ENCODE peak calls at places on chromosomes 12 and 14, in seven cellular contexts. One of them, this sample, is unnamed.

GRCh38 chr12:55697686-55698085 is 10.0 kb downstream of the ITGA7 start:
- DNase-seq in keratinocyte: no peak
- DNase-seq in brain microvascular endothelial cell: no peak
- DNase-seq in AG09319: no peak
- DNase-seq in tibial artery: no peak
- DNase-seq in right lobe of liver: peak; percentile 25
- DNase-seq in nephron progenitor cell: no peak
- DNase-seq in this sample: no peak

GRCh38 chr12:57171668-57172067 is 24.2 kb upstream of the LRP1-AS start:
- DNase-seq in keratinocyte: peak; percentile 19
- DNase-seq in brain microvascular endothelial cell: no peak
- DNase-seq in AG09319: no peak
- DNase-seq in tibial artery: peak; percentile 58
- DNase-seq in right lobe of liver: no peak
- DNase-seq in nephron progenitor cell: no peak
- DNase-seq in this sample: no peak

GRCh38 chr12:46165191-46165590 is 103.7 kb downstream of the SLC38A1 start:
- DNase-seq in keratinocyte: no peak
- DNase-seq in brain microvascular endothelial cell: no peak
- DNase-seq in AG09319: no peak
- DNase-seq in tibial artery: no peak
- DNase-seq in right lobe of liver: no peak
- DNase-seq in nephron progenitor cell: no peak
- DNase-seq in this sample: no peak

GRCh38 chr12:67795235-67795634 is 146.7 kb downstream of the DYRK2 start:
- DNase-seq in keratinocyte: no peak
- DNase-seq in brain microvascular endothelial cell: peak; percentile 11
- DNase-seq in AG09319: no peak
- DNase-seq in tibial artery: no peak
- DNase-seq in right lobe of liver: no peak
- DNase-seq in nephron progenitor cell: no peak
- DNase-seq in this sample: no peak

GRCh38 chr14:50403433-50403832 is 6.8 kb upstream of the CDKL1 start:
- DNase-seq in keratinocyte: no peak
- DNase-seq in brain microvascular endothelial cell: no peak
- DNase-seq in AG09319: no peak
- DNase-seq in tibial artery: no peak
- DNase-seq in right lobe of liver: no peak
- DNase-seq in nephron progenitor cell: no peak
- DNase-seq in this sample: no peak

GRCh38 chr12:104134882-104135281 is 3.1 kb downstream of the NFYB start:
- DNase-seq in keratinocyte: no peak
- DNase-seq in brain microvascular endothelial cell: no peak
- DNase-seq in AG09319: no peak
- DNase-seq in tibial artery: no peak
- DNase-seq in right lobe of liver: no peak
- DNase-seq in nephron progenitor cell: no peak
- DNase-seq in this sample: no peak

GRCh38 chr14:89955418-89956293 is at the start of gene TDP1:
- DNase-seq in keratinocyte: peak; percentile 91
- DNase-seq in brain microvascular endothelial cell: peak; percentile 92
- DNase-seq in AG09319: peak; percentile 88
- DNase-seq in tibial artery: peak; percentile 94
- DNase-seq in right lobe of liver: peak; percentile 98
- DNase-seq in nephron progenitor cell: peak; percentile 98
- DNase-seq in this sample: peak; percentile 90

GRCh38 chr14:34931206-34931605 is 51.6 kb upstream of the SRP54 start:
- DNase-seq in keratinocyte: no peak
- DNase-seq in brain microvascular endothelial cell: no peak
- DNase-seq in AG09319: no peak
- DNase-seq in tibial artery: no peak
- DNase-seq in right lobe of liver: no peak
- DNase-seq in nephron progenitor cell: no peak
- DNase-seq in this sample: no peak

GRCh38 chr12:780750-781379 is 28.5 kb downstream of the WNK1 start:
- DNase-seq in keratinocyte: no peak
- DNase-seq in brain microvascular endothelial cell: no peak
- DNase-seq in AG09319: no peak
- DNase-seq in tibial artery: no peak
- DNase-seq in right lobe of liver: no peak
- DNase-seq in nephron progenitor cell: no peak
- DNase-seq in this sample: no peak

GRCh38 chr12:47349770-47350408 is 270.1 kb upstream of the AMIGO2 start:
- DNase-seq in keratinocyte: no peak
- DNase-seq in brain microvascular endothelial cell: no peak
- DNase-seq in AG09319: no peak
- DNase-seq in tibial artery: no peak
- DNase-seq in right lobe of liver: no peak
- DNase-seq in nephron progenitor cell: no peak
- DNase-seq in this sample: no peak

GRCh38 chr12:48924617-48925217 is 575 bp downstream of the FKBP11 start:
- DNase-seq in keratinocyte: peak; percentile 23
- DNase-seq in brain microvascular endothelial cell: peak; percentile 34
- DNase-seq in AG09319: no peak
- DNase-seq in tibial artery: peak; percentile 29
- DNase-seq in right lobe of liver: peak; percentile 50
- DNase-seq in nephron progenitor cell: peak; percentile 61
- DNase-seq in this sample: no peak
- TF ChIP-seq CTCF in keratinocyte: peak; percentile 74
- TF ChIP-seq CTCF in brain microvascular endothelial cell: peak; percentile 78
- TF ChIP-seq CTCF in AG09319: peak; percentile 55
- TF ChIP-seq CTCF in tibial artery: peak; percentile 31
- TF ChIP-seq CTCF in right lobe of liver: peak; percentile 29
- TF ChIP-seq CTCF in nephron progenitor cell: peak; percentile 51
- TF ChIP-seq CTCF in this sample: no peak

DNA sequence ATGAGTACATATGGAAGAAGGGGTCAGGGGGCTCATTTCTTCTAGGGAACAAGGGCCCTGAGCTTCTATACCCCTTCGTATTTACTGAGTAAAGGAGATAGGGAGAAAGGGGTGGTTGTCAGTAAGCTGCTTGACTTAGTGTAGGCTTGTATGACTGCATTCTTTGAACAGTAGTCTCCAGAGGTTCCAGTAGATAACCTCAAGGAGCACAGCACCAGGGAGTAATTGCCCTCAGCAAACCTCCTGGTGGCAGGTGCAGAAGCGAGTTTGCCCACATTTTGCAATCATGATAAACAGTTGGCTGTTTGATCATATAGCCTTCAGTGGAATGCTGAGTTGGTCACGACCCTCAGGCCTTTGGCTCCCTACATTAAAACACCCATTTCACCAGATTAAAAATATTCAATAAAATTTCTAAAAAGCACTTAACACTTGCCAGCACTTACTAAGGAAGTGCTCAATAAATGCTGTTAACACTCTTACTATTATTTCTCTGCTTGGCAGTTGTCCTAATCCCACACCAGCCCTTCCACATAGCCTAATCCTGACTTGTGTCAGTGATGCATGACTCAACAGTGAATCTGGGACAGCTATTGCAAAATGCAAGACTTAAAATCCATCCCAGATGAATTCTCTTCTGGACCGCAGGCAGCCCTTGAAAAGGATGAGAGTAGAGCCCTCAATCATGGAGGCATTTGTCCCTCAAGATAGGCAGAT is 3.7 kb upstream of the DHRS4L2 start:
- DNase-seq in keratinocyte: peak; percentile 44
- DNase-seq in brain microvascular endothelial cell: peak; percentile 56
- DNase-seq in AG09319: peak; percentile 62
- DNase-seq in tibial artery: peak; percentile 37
- DNase-seq in right lobe of liver: no peak
- DNase-seq in nephron progenitor cell: no peak
- DNase-seq in this sample: no peak
- TF ChIP-seq CTCF in keratinocyte: no peak
- TF ChIP-seq CTCF in brain microvascular endothelial cell: no peak
- TF ChIP-seq CTCF in AG09319: no peak
- TF ChIP-seq CTCF in tibial artery: no peak
- TF ChIP-seq CTCF in right lobe of liver: no peak
- TF ChIP-seq CTCF in nephron progenitor cell: no peak
- TF ChIP-seq CTCF in this sample: no peak

GRCh38 chr12:7940906-7941305 is 4.9 kb upstream of the SLC2A3 start:
- DNase-seq in keratinocyte: no peak
- DNase-seq in brain microvascular endothelial cell: no peak
- DNase-seq in AG09319: no peak
- DNase-seq in tibial artery: no peak
- DNase-seq in right lobe of liver: no peak
- DNase-seq in nephron progenitor cell: no peak
- DNase-seq in this sample: no peak

GRCh38 chr12:7935464-7935772 is 569 bp downstream of the SLC2A3 start:
- DNase-seq in keratinocyte: no peak
- DNase-seq in brain microvascular endothelial cell: no peak
- DNase-seq in AG09319: no peak
- DNase-seq in tibial artery: no peak
- DNase-seq in right lobe of liver: peak; percentile 25
- DNase-seq in nephron progenitor cell: no peak
- DNase-seq in this sample: no peak

GRCh38 chr12:7935773-7936581 is at the start of gene SLC2A3:
- DNase-seq in keratinocyte: peak; percentile 25
- DNase-seq in brain microvascular endothelial cell: peak; percentile 87
- DNase-seq in AG09319: peak; percentile 94
- DNase-seq in tibial artery: peak; percentile 57
- DNase-seq in right lobe of liver: peak; percentile 41
- DNase-seq in nephron progenitor cell: peak; percentile 40
- DNase-seq in this sample: no peak

GRCh38 chr12:7934560-7935463 is 1.2 kb downstream of the SLC2A3 start:
- DNase-seq in keratinocyte: no peak
- DNase-seq in brain microvascular endothelial cell: no peak
- DNase-seq in AG09319: no peak
- DNase-seq in tibial artery: no peak
- DNase-seq in right lobe of liver: peak; percentile 42
- DNase-seq in nephron progenitor cell: peak; percentile 15
- DNase-seq in this sample: no peak

DNA sequence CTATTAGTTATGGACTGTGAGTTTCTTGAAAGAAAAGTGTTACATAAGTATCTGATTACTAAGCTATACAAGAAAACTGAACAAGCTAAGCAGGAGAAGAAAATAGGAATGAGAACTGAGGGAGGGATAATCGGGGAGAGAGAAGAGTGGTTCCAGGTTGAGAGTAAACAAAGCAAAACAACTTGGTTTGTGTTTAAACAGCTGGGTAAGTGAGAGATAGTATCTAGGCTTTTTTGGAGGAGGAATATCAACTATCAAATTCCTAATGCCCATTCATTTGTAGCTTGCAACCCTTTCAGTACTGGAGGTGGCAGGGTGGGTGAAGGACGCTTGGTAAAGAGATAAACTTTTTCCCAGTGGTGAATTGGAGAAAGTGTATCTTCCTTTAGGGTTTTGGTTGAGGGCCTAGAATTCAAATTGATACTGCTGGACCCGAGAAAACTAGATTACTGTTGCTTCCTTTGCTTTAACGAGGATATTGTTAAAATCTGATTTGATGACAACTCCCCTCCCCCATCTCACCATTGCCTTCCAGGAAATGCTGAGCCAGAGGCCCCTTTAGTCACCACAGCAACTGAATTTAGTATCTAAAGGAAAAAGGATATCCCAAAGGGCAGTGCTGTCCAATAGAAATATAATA is 2.0 kb upstream of the SLC2A3 start:
- DNase-seq in keratinocyte: no peak
- DNase-seq in brain microvascular endothelial cell: no peak
- DNase-seq in AG09319: no peak
- DNase-seq in tibial artery: no peak
- DNase-seq in right lobe of liver: no peak
- DNase-seq in nephron progenitor cell: no peak
- DNase-seq in this sample: no peak
- TF ChIP-seq CTCF in keratinocyte: peak; percentile 19
- TF ChIP-seq CTCF in brain microvascular endothelial cell: peak; percentile 57
- TF ChIP-seq CTCF in AG09319: no peak
- TF ChIP-seq CTCF in tibial artery: peak; percentile 10
- TF ChIP-seq CTCF in right lobe of liver: no peak
- TF ChIP-seq CTCF in nephron progenitor cell: no peak
- TF ChIP-seq CTCF in this sample: no peak

GRCh38 chr14:87049886-87050820 is 942.8 kb downstream of the GALC start:
- DNase-seq in keratinocyte: peak; percentile 25
- DNase-seq in brain microvascular endothelial cell: peak; percentile 5
- DNase-seq in AG09319: no peak
- DNase-seq in tibial artery: no peak
- DNase-seq in right lobe of liver: no peak
- DNase-seq in nephron progenitor cell: peak; percentile 22
- DNase-seq in this sample: no peak
- TF ChIP-seq CTCF in keratinocyte: peak; percentile 68
- TF ChIP-seq CTCF in brain microvascular endothelial cell: peak; percentile 46
- TF ChIP-seq CTCF in AG09319: peak; percentile 64
- TF ChIP-seq CTCF in tibial artery: no peak
- TF ChIP-seq CTCF in right lobe of liver: peak; percentile 25
- TF ChIP-seq CTCF in nephron progenitor cell: peak; percentile 51
- TF ChIP-seq CTCF in this sample: no peak

DNA sequence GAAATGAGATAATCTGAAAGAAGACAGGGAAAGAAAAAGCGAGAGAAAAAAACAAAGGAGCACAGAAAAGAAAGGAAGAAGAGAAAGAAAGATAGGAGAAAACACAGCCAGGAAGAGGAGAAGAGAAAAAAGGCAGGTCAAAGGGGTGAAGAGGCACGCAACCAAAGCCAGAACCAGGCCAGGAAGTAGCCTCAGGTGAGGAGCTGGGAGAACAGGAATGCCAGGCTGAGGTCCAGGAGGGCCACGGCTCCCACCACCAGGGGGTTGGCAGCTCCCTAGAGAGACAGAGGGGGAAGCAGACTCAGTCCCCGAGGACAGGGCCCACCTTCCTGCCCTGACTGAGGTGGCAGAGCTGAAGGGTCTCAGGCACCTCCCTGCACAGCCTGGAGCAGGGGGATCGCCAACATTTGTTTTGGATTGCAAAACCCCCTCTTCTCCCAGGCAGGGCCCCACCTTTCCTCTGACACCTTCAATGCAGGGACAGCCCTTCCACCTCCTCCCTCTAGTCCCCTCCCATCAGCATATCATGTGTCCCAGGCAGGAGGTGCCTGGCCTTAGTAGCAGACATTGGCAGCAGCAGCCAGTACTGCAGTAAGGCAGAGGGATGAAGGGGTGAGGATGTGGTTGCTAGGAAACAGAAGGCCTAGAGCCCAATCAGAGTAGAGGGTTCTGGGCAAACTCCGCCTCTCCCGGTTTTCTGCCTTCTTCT is 2.0 kb upstream of the AP1G2 start:
- DNase-seq in keratinocyte: no peak
- DNase-seq in brain microvascular endothelial cell: no peak
- DNase-seq in AG09319: no peak
- DNase-seq in tibial artery: no peak
- DNase-seq in right lobe of liver: no peak
- DNase-seq in nephron progenitor cell: no peak
- DNase-seq in this sample: no peak
- TF ChIP-seq CTCF in keratinocyte: no peak
- TF ChIP-seq CTCF in brain microvascular endothelial cell: peak; percentile 18
- TF ChIP-seq CTCF in AG09319: no peak
- TF ChIP-seq CTCF in tibial artery: no peak
- TF ChIP-seq CTCF in right lobe of liver: no peak
- TF ChIP-seq CTCF in nephron progenitor cell: no peak
- TF ChIP-seq CTCF in this sample: no peak

GRCh38 chr12:88578274-88578673 is 2.0 kb downstream of the KITLG start:
- DNase-seq in keratinocyte: no peak
- DNase-seq in brain microvascular endothelial cell: peak; percentile 33
- DNase-seq in AG09319: no peak
- DNase-seq in tibial artery: no peak
- DNase-seq in right lobe of liver: no peak
- DNase-seq in nephron progenitor cell: peak; percentile 13
- DNase-seq in this sample: no peak
- TF ChIP-seq CTCF in keratinocyte: no peak
- TF ChIP-seq CTCF in brain microvascular endothelial cell: no peak
- TF ChIP-seq CTCF in AG09319: no peak
- TF ChIP-seq CTCF in tibial artery: no peak
- TF ChIP-seq CTCF in right lobe of liver: no peak
- TF ChIP-seq CTCF in nephron progenitor cell: no peak
- TF ChIP-seq CTCF in this sample: no peak

GRCh38 chr14:63677891-63678379 is 36.3 kb upstream of the WDR89 start:
- DNase-seq in keratinocyte: peak; percentile 23
- DNase-seq in brain microvascular endothelial cell: peak; percentile 24
- DNase-seq in AG09319: peak; percentile 7
- DNase-seq in tibial artery: no peak
- DNase-seq in right lobe of liver: no peak
- DNase-seq in nephron progenitor cell: no peak
- DNase-seq in this sample: no peak
- TF ChIP-seq CTCF in keratinocyte: no peak
- TF ChIP-seq CTCF in brain microvascular endothelial cell: no peak
- TF ChIP-seq CTCF in AG09319: no peak
- TF ChIP-seq CTCF in tibial artery: no peak
- TF ChIP-seq CTCF in right lobe of liver: no peak
- TF ChIP-seq CTCF in nephron progenitor cell: no peak
- TF ChIP-seq CTCF in this sample: no peak

This sample was measured in omental fat pad.